ENCODE peak calls at places on chromosomes 13 and 19, in four cellular contexts. One of them, this sample, is unnamed.

GRCh38 chr19:39389621-39390414 is 1.1 kb downstream of the PAF1 start:
- DNase-seq in iris pigment epithelial cell: no peak
- DNase-seq in testis: no peak
- DNase-seq in naive thymus-derived CD4-positive, alpha-beta T cell: no peak
- DNase-seq in this sample: no peak

GRCh38 chr13:32443111-32443510 is 15.2 kb upstream of the N4BP2L1 start:
- DNase-seq in iris pigment epithelial cell: peak
- DNase-seq in testis: peak
- DNase-seq in naive thymus-derived CD4-positive, alpha-beta T cell: no peak
- DNase-seq in this sample: peak

GRCh38 chr19:5880604-5881078 is 10.3 kb upstream of the FUT5 start:
- DNase-seq in iris pigment epithelial cell: peak
- DNase-seq in testis: peak
- DNase-seq in naive thymus-derived CD4-positive, alpha-beta T cell: no peak
- DNase-seq in this sample: peak

GRCh38 chr13:113668491-113668971 is 1.5 kb downstream of the GRK1 start:
- DNase-seq in naive thymus-derived CD4-positive, alpha-beta T cell: no peak
- DNase-seq in testis: no peak
- DNase-seq in iris pigment epithelial cell: no peak
- DNase-seq in this sample: no peak

GRCh38 chr13:37540228-37540627 is 58.3 kb downstream of the POSTN start:
- DNase-seq in testis: no peak
- DNase-seq in iris pigment epithelial cell: peak
- DNase-seq in naive thymus-derived CD4-positive, alpha-beta T cell: no peak
- DNase-seq in this sample: no peak

GRCh38 chr13:48401480-48401879 is 11.4 kb downstream of the LPAR6 start:
- DNase-seq in iris pigment epithelial cell: no peak
- DNase-seq in testis: no peak
- DNase-seq in naive thymus-derived CD4-positive, alpha-beta T cell: no peak
- DNase-seq in this sample: no peak

GRCh38 chr19:50325310-50326100 is 3.7 kb downstream of the KCNC3 start:
- DNase-seq in testis: peak
- DNase-seq in iris pigment epithelial cell: peak
- DNase-seq in naive thymus-derived CD4-positive, alpha-beta T cell: peak
- DNase-seq in this sample: peak

GRCh38 chr19:23440207-23440606 is 44.9 kb upstream of the ZNF91 start:
- DNase-seq in iris pigment epithelial cell: no peak
- DNase-seq in naive thymus-derived CD4-positive, alpha-beta T cell: no peak
- DNase-seq in testis: no peak
- DNase-seq in this sample: no peak

GRCh38 chr13:112849500-112849899 is 119.5 kb upstream of the MCF2L start:
- DNase-seq in iris pigment epithelial cell: peak
- DNase-seq in testis: no peak
- DNase-seq in naive thymus-derived CD4-positive, alpha-beta T cell: no peak
- DNase-seq in this sample: no peak

GRCh38 chr13:46893820-46894533 is 2.9 kb downstream of the HTR2A start:
- DNase-seq in testis: peak
- DNase-seq in iris pigment epithelial cell: peak
- DNase-seq in naive thymus-derived CD4-positive, alpha-beta T cell: peak
- DNase-seq in this sample: peak

GRCh38 chr13:47294691-47295090 is 397.8 kb upstream of the HTR2A start:
- DNase-seq in iris pigment epithelial cell: no peak
- DNase-seq in testis: no peak
- DNase-seq in naive thymus-derived CD4-positive, alpha-beta T cell: no peak
- DNase-seq in this sample: no peak

GRCh38 chr13:31090921-31091624 is 70.6 kb downstream of the HSPH1 start:
- DNase-seq in naive thymus-derived CD4-positive, alpha-beta T cell: no peak
- DNase-seq in testis: peak
- DNase-seq in iris pigment epithelial cell: peak
- DNase-seq in this sample: no peak

GRCh38 chr13:46721054-46721453 is 75.9 kb downstream of the ESD start:
- DNase-seq in iris pigment epithelial cell: peak
- DNase-seq in testis: peak
- DNase-seq in naive thymus-derived CD4-positive, alpha-beta T cell: no peak
- DNase-seq in this sample: no peak

GRCh38 chr19:31112158-31112557 is 237.1 kb downstream of the TSHZ3 start:
- DNase-seq in naive thymus-derived CD4-positive, alpha-beta T cell: no peak
- DNase-seq in iris pigment epithelial cell: no peak
- DNase-seq in testis: no peak
- DNase-seq in this sample: no peak

GRCh38 chr13:51158365-51158764 is 47.3 kb upstream of the C13orf42 start:
- DNase-seq in naive thymus-derived CD4-positive, alpha-beta T cell: no peak
- DNase-seq in testis: no peak
- DNase-seq in iris pigment epithelial cell: no peak
- DNase-seq in this sample: no peak

GRCh38 chr19:29562299-29563297 is 36.8 kb downstream of the VSTM2B start:
- DNase-seq in testis: no peak
- DNase-seq in iris pigment epithelial cell: no peak
- DNase-seq in naive thymus-derived CD4-positive, alpha-beta T cell: no peak
- DNase-seq in this sample: no peak

GRCh38 chr13:49539313-49539712 is 43.6 kb downstream of the PHF11 start:
- DNase-seq in iris pigment epithelial cell: peak
- DNase-seq in naive thymus-derived CD4-positive, alpha-beta T cell: no peak
- DNase-seq in testis: no peak
- DNase-seq in this sample: no peak

GRCh38 chr13:99760456-99760855 is 211.1 kb downstream of the ZIC5 start:
- DNase-seq in testis: no peak
- DNase-seq in naive thymus-derived CD4-positive, alpha-beta T cell: no peak
- DNase-seq in iris pigment epithelial cell: no peak
- DNase-seq in this sample: no peak

GRCh38 chr19:6610934-6611370 is 20.0 kb upstream of the CD70 start:
- DNase-seq in naive thymus-derived CD4-positive, alpha-beta T cell: no peak
- DNase-seq in testis: no peak
- DNase-seq in iris pigment epithelial cell: peak
- DNase-seq in this sample: no peak

This sample was measured in C1 segment of cervical spinal cord.